ENCODE peak calls at places on chromosomes 16 and 17, in seven cellular contexts. R is uterus, D is upper lobe of right lung, Y is lower lobe of right lung, E is RWPE2, O is dorsolateral prefrontal cortex, F is astrocyte of the cerebellum. N is an unnamed sample.

GRCh38 chr17:7858487-7858832 is 657 bp downstream of the CYB5D1 start:
- DNase-seq in R (peak), D (peak), Y (peak), E (no peak), O (no peak), F (no peak), N (no peak)

GRCh38 chr17:46772879-46773620 is 45.4 kb downstream of the WNT3 start:
- DNase-seq in R (no peak), D (no peak), Y (peak), E (no peak), O (no peak), F (no peak), N (peak)

GRCh38 chr16:65106792-65107191 is 15.1 kb downstream of the CDH11 start:
- DNase-seq in R (no peak), D (no peak), Y (no peak), E (no peak), O (no peak), F (no peak), N (no peak)

GRCh38 chr16:3029499-3030127 is 5.8 kb downstream of the THOC6 start:
- DNase-seq in R (no peak), D (no peak), Y (no peak), E (no peak), O (no peak), F (no peak), N (no peak)

GRCh38 chr17:19345486-19346350 is 16.8 kb downstream of the B9D1 start:
- DNase-seq in R (peak), D (peak), Y (no peak), E (peak), O (no peak), F (no peak), N (peak)

GRCh38 chr16:85998868-85999729 is 100.1 kb downstream of the IRF8 start:
- DNase-seq in R (no peak), D (no peak), Y (no peak), E (no peak), O (no peak), F (no peak), N (no peak)

GRCh38 chr16:369866-370436 is 387 bp downstream of the MRPL28 start:
- DNase-seq in R (no peak), D (peak), Y (no peak), E (no peak), O (no peak), F (no peak), N (peak)

GRCh38 chr16:82643936-82644630 is 17.3 kb downstream of the CDH13 start:
- DNase-seq in R (no peak), D (no peak), Y (no peak), E (no peak), O (no peak), F (no peak), N (no peak)

GRCh38 chr17:33950061-33950460 is 305.0 kb upstream of the CCL2 start:
- DNase-seq in R (no peak), D (no peak), Y (no peak), E (no peak), O (no peak), F (no peak), N (no peak)

GRCh38 chr17:33945641-33946546 is 309.2 kb upstream of the CCL2 start:
- DNase-seq in R (no peak), D (no peak), Y (no peak), E (no peak), O (no peak), F (no peak), N (no peak)

GRCh38 chr17:33948299-33948698 is 306.8 kb upstream of the CCL2 start:
- DNase-seq in R (no peak), D (no peak), Y (no peak), E (no peak), O (no peak), F (no peak), N (no peak)

GRCh38 chr17:33947762-33948161 is 307.3 kb upstream of the CCL2 start:
- DNase-seq in R (no peak), D (no peak), Y (no peak), E (no peak), O (no peak), F (no peak), N (no peak)

DNA sequence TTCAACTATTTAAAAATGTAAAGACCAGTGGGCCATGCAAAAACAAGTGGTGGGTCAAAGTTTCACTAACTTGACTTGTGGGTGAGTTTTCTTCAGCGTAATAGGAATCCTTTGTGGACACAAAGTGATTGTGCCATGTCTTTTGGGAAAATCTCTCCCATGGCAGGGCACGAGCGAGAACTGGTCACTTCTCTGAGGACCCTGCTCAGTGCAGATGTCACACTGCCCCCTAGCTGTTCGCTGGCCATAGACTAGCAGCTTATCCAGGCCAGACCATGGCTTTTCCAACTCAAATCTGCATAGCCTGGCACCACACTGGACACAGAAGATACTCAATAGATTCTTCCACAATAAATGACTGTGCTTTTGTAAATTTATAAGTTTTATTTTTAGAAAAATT is 306.0 kb upstream of the CCL2 start:
- DNase-seq in R (no peak), D (no peak), Y (no peak), E (no peak), O (no peak), F (no peak), N (no peak)
- TF ChIP-seq CTCF in R (no peak), D (peak), Y (no peak), E (no peak), O (peak), F (peak), N (no peak)

DNA sequence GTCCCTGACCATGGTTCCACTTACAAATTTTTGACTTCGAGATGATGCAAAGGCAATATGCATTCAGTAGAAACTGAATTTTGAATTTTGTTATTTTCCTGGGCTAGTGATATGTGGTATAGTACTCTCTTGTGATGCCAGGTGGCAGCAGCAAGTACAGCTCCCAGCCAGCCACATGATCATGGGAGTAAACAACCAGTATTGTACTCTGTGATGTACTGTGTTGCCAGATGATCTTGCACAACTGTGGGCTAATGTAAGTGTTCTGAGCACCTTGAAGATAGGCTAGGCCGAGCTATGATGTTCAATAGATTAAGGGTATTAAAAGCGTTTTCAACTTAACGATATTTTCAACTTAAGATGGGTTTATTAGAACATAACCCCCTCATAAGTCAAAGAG is 250.8 kb downstream of the STX8 start:
- DNase-seq in R (no peak), D (no peak), Y (no peak), E (no peak), O (no peak), F (no peak), N (no peak)
- TF ChIP-seq CTCF in R (no peak), D (no peak), Y (no peak), E (no peak), O (no peak), F (no peak), N (peak)

GRCh38 chr17:77279448-77280303 is 138.9 kb downstream of the SEC14L1 start:
- DNase-seq in R (no peak), D (peak), Y (peak), E (peak), O (no peak), F (no peak), N (no peak)

GRCh38 chr17:77280304-77280910 is 139.6 kb downstream of the SEC14L1 start:
- DNase-seq in R (no peak), D (peak), Y (no peak), E (peak), O (no peak), F (no peak), N (no peak)

GRCh38 chr17:77281904-77282367 is 141.2 kb downstream of the SEC14L1 start:
- DNase-seq in R (no peak), D (peak), Y (peak), E (no peak), O (no peak), F (no peak), N (no peak)

GRCh38 chr17:77282524-77283515 is 142.1 kb downstream of the SEC14L1 start:
- DNase-seq in R (no peak), D (peak), Y (peak), E (no peak), O (no peak), F (no peak), N (no peak)

GRCh38 chr17:77281024-77281903 is 140.5 kb downstream of the SEC14L1 start:
- DNase-seq in R (peak), D (peak), Y (peak), E (peak), O (no peak), F (no peak), N (no peak)
- TF ChIP-seq CTCF in R (no peak), D (no peak), Y (no peak), E (peak), O (no peak), F (no peak), N (peak)

GRCh38 chr17:50499270-50499669 is 9.0 kb upstream of the MYCBPAP start:
- DNase-seq in R (no peak), D (no peak), Y (no peak), E (no peak), O (no peak), F (no peak), N (no peak)

GRCh38 chr17:50501906-50502642 is 6.2 kb upstream of the MYCBPAP start:
- DNase-seq in R (no peak), D (no peak), Y (no peak), E (no peak), O (no peak), F (no peak), N (peak)

GRCh38 chr17:50499722-50500121 is 8.5 kb upstream of the MYCBPAP start:
- DNase-seq in R (no peak), D (no peak), Y (no peak), E (no peak), O (no peak), F (no peak), N (no peak)

GRCh38 chr17:50502643-50502990 is 5.6 kb upstream of the MYCBPAP start:
- DNase-seq in R (no peak), D (no peak), Y (no peak), E (no peak), O (no peak), F (no peak), N (peak)

GRCh38 chr17:50501054-50501453 is 7.2 kb upstream of the MYCBPAP start:
- DNase-seq in R (no peak), D (no peak), Y (no peak), E (no peak), O (no peak), F (no peak), N (no peak)
- TF ChIP-seq CTCF in R (peak), D (peak), Y (peak), E (peak), O (peak), F (peak), N (peak)

GRCh38 chr17:27559506-27559931 is 71.5 kb upstream of the LGALS9 start:
- DNase-seq in R (peak), D (no peak), Y (no peak), E (no peak), O (no peak), F (no peak), N (no peak)
- TF ChIP-seq CTCF in R (no peak), D (peak), Y (peak), E (no peak), O (no peak), F (no peak), N (no peak)

GRCh38 chr17:2749784-2750181 is 331 bp upstream of the CCDC92B start:
- DNase-seq in R (peak), D (peak), Y (peak), E (no peak), O (peak), F (peak), N (no peak)

GRCh38 chr17:2749058-2749783 is at the start of gene CCDC92B:
- DNase-seq in R (no peak), D (no peak), Y (no peak), E (no peak), O (no peak), F (no peak), N (no peak)

GRCh38 chr17:2755941-2756724 is 6.7 kb upstream of the CCDC92B start:
- DNase-seq in R (no peak), D (no peak), Y (no peak), E (no peak), O (no peak), F (no peak), N (no peak)

GRCh38 chr17:2750721-2751120 is 1.3 kb upstream of the CCDC92B start:
- DNase-seq in R (no peak), D (no peak), Y (no peak), E (no peak), O (no peak), F (no peak), N (no peak)

DNA sequence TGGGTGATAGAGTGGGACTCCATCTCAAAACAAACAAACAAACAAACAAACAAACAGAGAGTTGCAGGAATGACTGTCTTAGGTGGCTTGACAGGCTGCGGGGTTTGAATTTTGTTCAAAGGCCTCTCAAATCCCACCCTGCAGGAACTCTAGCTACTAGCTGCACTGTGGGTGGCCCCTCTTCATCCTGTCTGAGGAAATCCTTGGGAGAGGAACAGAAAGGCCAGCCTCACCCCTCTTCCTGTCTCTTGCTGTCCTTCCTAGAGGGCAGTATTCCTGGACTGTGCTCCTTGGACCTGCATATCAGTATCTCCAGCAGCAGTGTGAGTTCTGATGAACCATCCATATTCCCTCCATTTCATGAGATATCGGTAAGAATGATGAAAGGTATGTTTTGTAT is 2.0 kb upstream of the CCDC92B start:
- DNase-seq in R (no peak), D (no peak), Y (no peak), E (no peak), O (no peak), F (no peak), N (no peak)
- TF ChIP-seq CTCF in R (no peak), D (no peak), Y (no peak), E (no peak), O (no peak), F (no peak), N (no peak)

DNA sequence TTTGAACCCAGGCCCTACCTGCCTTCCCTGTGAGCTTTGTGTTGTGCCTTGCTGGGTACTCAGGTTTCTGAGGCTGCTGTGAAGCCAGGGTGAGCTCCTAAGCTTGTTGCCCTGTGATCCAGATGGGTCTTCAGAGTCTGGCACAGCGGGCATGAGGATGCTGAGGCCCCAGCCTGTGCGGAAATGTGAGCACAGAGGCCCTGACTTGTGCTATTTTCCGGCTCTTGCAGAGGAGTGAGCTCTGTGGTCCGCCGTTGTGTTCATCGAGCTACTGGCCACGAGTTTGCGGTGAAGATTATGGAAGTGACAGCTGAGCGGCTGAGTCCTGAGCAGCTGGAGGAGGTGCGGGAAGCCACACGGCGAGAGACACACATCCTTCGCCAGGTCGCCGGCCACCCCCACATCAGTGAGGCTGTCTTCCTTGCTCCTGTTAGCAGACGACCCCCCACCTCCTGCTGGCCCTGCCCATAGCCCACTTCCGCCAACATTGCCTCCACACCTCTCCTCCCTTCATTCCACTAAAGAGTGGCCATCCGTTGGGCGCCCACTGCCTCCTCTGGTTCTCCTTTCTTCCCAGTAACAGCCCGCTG is 2.7 kb downstream of the PHKG2 start:
- DNase-seq in R (no peak), D (no peak), Y (no peak), E (no peak), O (no peak), F (no peak), N (no peak)
- TF ChIP-seq CTCF in R (no peak), D (no peak), Y (no peak), E (no peak), O (no peak), F (no peak), N (no peak)